ENCODE peak calls at places on chromosomes 3 and 15, in four cellular contexts. U is HepG2, F is omental fat pad, Q is foreskin keratinocyte. L is an unnamed sample.

GRCh38 chr3:56813656-56813965 is 11.9 kb upstream of the ARHGEF3 start:
- DNase-seq in F (no peak), U (no peak), Q (no peak), L (no peak)

GRCh38 chr3:129197341-129197740 is 13.6 kb upstream of the CNBP start:
- DNase-seq in U (no peak), F (no peak), Q (no peak), L (no peak)

GRCh38 chr3:192259661-192260060 is 467.7 kb downstream of the FGF12 start:
- DNase-seq in Q (no peak), U (no peak), F (no peak), L (peak)

GRCh38 chr3:150623945-150624344 is 20.8 kb downstream of the SELENOT start:
- DNase-seq in U (no peak), Q (no peak), F (no peak), L (no peak)

GRCh38 chr3:193040836-193041672 is 123.4 kb upstream of the MB21D2 start:
- DNase-seq in U (peak), Q (peak), F (no peak), L (peak)

GRCh38 chr3:59326246-59327024 is 276.6 kb upstream of the CFAP20DC start:
- DNase-seq in F (no peak), Q (peak), U (peak), L (no peak)

GRCh38 chr3:72633534-72633933 is 214.7 kb downstream of the SHQ1 start:
- DNase-seq in Q (no peak), F (no peak), U (no peak), L (no peak)

GRCh38 chr3:193971268-193971751 is 164.6 kb upstream of the HES1 start:
- DNase-seq in F (no peak), U (no peak), Q (peak), L (no peak)

GRCh38 chr3:74302959-74303358 is 311.5 kb downstream of the CNTN3 start:
- DNase-seq in U (no peak), F (no peak), Q (no peak), L (no peak)

GRCh38 chr3:106290304-106290997 is 421.6 kb upstream of the CBLB start:
- DNase-seq in Q (no peak), F (no peak), U (no peak), L (no peak)

GRCh38 chr3:51974277-51974962 is 444 bp upstream of the ABHD14A start:
- DNase-seq in U (no peak), Q (no peak), F (no peak), L (no peak)

GRCh38 chr15:78083687-78084358 is 6.3 kb upstream of the TBC1D2B start:
- DNase-seq in F (no peak), U (no peak), Q (no peak), L (no peak)

GRCh38 chr3:81452406-81452805 is 309.0 kb downstream of the GBE1 start:
- DNase-seq in U (no peak), Q (no peak), F (no peak), L (no peak)

GRCh38 chr3:31851278-31851677 is 129.8 kb downstream of the OSBPL10 start:
- DNase-seq in U (no peak), Q (no peak), F (no peak), L (no peak)

GRCh38 chr15:39053480-39053879 is 488.9 kb upstream of the RASGRP1 start:
- DNase-seq in U (no peak), Q (no peak), F (no peak), L (no peak)

GRCh38 chr3:171162986-171163723 is 136.6 kb upstream of the SLC2A2 start:
- DNase-seq in U (no peak), Q (no peak), F (no peak), L (peak)

DNA sequence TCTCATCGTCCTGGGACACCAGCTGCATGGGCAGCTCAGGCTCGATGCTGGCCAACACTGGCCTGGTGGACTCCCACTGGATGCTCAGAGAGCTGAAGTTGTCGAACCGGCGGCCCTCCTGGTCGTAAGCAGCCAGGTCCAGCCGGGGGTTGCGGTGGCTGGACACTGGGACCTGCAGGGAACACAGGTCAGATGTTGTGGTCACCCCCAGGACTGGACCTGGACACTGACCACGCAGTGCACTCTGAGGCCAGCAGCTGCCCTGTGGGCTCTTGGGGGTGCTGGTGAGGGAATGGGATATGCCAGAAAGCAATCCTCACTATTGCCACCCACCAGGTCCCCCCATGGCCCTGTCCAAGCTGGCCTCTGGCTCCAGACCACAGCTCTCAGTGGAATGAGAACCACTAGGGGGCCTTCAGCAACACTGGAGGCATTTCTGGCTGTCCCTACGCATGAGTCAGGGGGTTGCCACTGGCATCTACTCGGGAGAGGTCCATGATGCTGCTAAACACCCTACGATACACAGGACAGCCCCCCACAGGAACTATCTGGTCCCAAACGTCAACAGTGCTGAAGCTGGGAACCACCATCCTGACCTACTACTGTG is 66.1 kb downstream of the NUP210 start:
- DNase-seq in Q (no peak), F (no peak), U (no peak), L (no peak)
- TF ChIP-seq CTCF in Q (peak), F (no peak), U (peak), L (peak)

GRCh38 chr15:66961407-66961884 is 104.0 kb upstream of the SMAD3 start:
- DNase-seq in F (no peak), Q (no peak), U (no peak), L (no peak)
- TF ChIP-seq CTCF in F (no peak), Q (no peak), U (no peak), L (no peak)

GRCh38 chr15:90691369-90691768 is 25.8 kb upstream of the BLM start:
- DNase-seq in U (no peak), Q (no peak), F (no peak), L (no peak)
- TF ChIP-seq CTCF in U (no peak), Q (peak), F (no peak), L (no peak)

GRCh38 chr3:41574900-41575299 is 375.6 kb downstream of the CTNNB1 start:
- DNase-seq in Q (no peak), F (no peak), U (no peak), L (no peak)
- TF ChIP-seq CTCF in Q (peak), F (no peak), U (peak), L (peak)

DNA sequence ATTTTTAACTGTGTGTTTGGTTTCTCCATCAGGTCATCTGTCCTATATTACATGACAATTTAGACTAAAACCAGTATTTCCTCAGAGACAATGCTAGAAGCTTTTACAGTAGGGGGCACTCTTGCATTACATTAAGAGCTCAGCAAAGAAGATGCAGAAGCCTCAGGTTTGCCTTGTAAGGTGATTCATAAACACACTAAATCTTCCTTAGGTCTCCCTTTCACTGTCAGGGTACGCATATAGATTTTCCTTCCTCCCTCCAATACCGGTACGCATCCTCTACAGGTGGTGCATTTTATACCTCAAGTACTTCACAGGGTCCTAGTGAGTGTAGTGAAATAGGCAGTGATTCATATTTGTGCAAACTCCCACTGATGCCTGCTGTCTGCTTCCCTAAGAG is 46.5 kb downstream of the CD86 start:
- DNase-seq in F (no peak), Q (peak), U (peak), L (peak)
- TF ChIP-seq CTCF in F (no peak), Q (peak), U (peak), L (peak)

GRCh38 chr3:156761713-156762575 is 64.2 kb upstream of the LEKR1 start:
- DNase-seq in Q (no peak), U (no peak), F (no peak), L (no peak)
- TF ChIP-seq CTCF in Q (peak), U (no peak), F (no peak), L (no peak)

DNA sequence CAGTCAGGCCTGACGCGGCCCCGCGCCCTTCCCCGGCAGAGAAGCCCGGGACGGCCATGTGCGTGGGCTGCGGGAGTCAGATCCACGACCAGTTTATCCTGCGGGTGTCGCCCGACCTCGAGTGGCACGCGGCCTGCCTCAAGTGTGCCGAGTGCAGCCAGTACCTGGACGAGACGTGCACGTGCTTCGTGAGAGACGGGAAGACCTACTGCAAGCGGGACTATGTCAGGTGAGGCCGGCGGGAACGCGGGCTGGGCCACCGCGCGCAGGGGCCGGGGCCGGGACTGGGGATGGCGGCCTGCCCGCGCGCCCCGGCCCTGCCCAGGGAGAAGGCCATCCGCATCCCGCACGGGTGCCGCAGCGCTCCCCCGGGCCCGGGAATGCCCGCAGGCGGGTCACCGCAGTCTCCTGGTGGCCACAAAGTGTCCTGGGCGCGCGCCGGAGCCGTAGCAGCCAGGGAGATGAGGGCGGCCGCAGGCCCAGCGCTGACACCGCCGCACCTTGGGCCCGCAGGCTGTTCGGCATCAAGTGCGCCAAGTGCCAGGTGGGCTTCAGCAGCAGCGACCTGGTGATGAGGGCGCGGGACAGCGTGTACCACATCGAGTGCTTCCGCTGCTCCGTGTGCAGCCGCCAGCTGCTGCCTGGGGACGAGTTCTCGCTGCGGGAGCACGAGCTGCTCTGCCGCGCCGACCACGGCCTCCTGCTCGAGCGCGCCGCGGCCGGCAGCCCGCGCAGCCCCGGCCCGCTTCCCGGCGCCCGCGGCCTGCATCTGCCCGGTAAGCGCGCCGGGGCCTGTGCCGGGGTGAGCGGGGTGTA is 1.4 kb downstream of the ISL2 start:
- DNase-seq in Q (no peak), U (no peak), F (no peak), L (no peak)
- TF ChIP-seq CTCF in Q (no peak), U (peak), F (no peak), L (no peak)

L was measured in epithelial cell of proximal tubule.